ENCODE peak calls at places on chromosomes 1 and 21, in eight cellular contexts. L, W, O, Y, G, J, I and T are unnamed samples.

GRCh38 chr1:94716966-94717365 is 103.2 kb upstream of the SLC44A3 start:
- DNase-seq in L (no peak), W (no peak), O (no peak), Y (no peak), G (no peak), J (no peak), I (no peak), T (no peak)

GRCh38 chr21:34913786-34914185 is 135.3 kb downstream of the RUNX1 start:
- DNase-seq in L (no peak), W (no peak), O (no peak), Y (no peak), G (peak), J (no peak), I (no peak), T (no peak)

GRCh38 chr1:221709854-221710253 is 32.0 kb downstream of the DUSP10 start:
- DNase-seq in L (no peak), W (no peak), O (no peak), Y (no peak), G (no peak), J (no peak), I (no peak), T (no peak)

GRCh38 chr1:87274851-87275250 is 53.8 kb upstream of the LMO4 start:
- DNase-seq in L (no peak), W (no peak), O (no peak), Y (no peak), G (no peak), J (no peak), I (no peak), T (no peak)

GRCh38 chr1:200336111-200336845 is 73.6 kb downstream of the ZNF281 start:
- DNase-seq in L (no peak), W (no peak), O (no peak), Y (no peak), G (no peak), J (no peak), I (no peak), T (no peak)

GRCh38 chr1:83029050-83029449 is 969.9 kb downstream of the TTLL7 start:
- DNase-seq in L (no peak), W (no peak), O (no peak), Y (no peak), G (no peak), J (no peak), I (no peak), T (no peak)

GRCh38 chr1:222843434-222844107 is 28.7 kb downstream of the DISP1 start:
- DNase-seq in L (no peak), W (no peak), O (no peak), Y (no peak), G (no peak), J (no peak), I (no peak), T (no peak)

GRCh38 chr1:98792123-98792522 is 130.6 kb downstream of the SNX7 start:
- DNase-seq in L (no peak), W (no peak), O (no peak), Y (no peak), G (peak), J (no peak), I (no peak), T (no peak)

GRCh38 chr1:19708558-19708957 is 43.9 kb downstream of the HTR6 start:
- DNase-seq in L (no peak), W (no peak), O (no peak), Y (no peak), G (no peak), J (no peak), I (no peak), T (no peak)

GRCh38 chr1:111908222-111908621 is 81.2 kb downstream of the KCND3 start:
- DNase-seq in L (no peak), W (no peak), O (no peak), Y (no peak), G (no peak), J (no peak), I (no peak), T (no peak)

GRCh38 chr1:178098262-178098661 is 4.4 kb downstream of the RASAL2 start:
- DNase-seq in L (no peak), W (no peak), O (no peak), Y (no peak), G (peak), J (no peak), I (no peak), T (no peak)

GRCh38 chr1:166378805-166379204 is 212.0 kb upstream of the FAM78B start:
- DNase-seq in L (no peak), W (no peak), O (no peak), Y (no peak), G (no peak), J (no peak), I (no peak), T (no peak)

GRCh38 chr1:31861346-31861745 is 45.5 kb upstream of the SPOCD1 start:
- DNase-seq in L (no peak), W (no peak), O (no peak), Y (no peak), G (no peak), J (no peak), I (no peak), T (no peak)

GRCh38 chr1:959730-960039 is 629 bp upstream of the NOC2L start:
- DNase-seq in L (no peak), W (no peak), O (no peak), Y (no peak), G (no peak), J (no peak), I (no peak), T (no peak)

GRCh38 chr1:240467895-240468294 is 144.1 kb downstream of the GREM2 start:
- DNase-seq in L (no peak), W (no peak), O (no peak), Y (no peak), G (no peak), J (no peak), I (no peak), T (no peak)

GRCh38 chr1:39491146-39491921 is at the start of gene BMP8A:
- DNase-seq in L (peak), W (no peak), O (peak), Y (peak), G (no peak), J (peak), I (peak), T (no peak)

GRCh38 chr1:245086389-245086969 is 68.3 kb upstream of the KIF26B start:
- DNase-seq in L (no peak), W (no peak), O (no peak), Y (no peak), G (peak), J (no peak), I (no peak), T (no peak)

GRCh38 chr1:41838266-41838665 is 80.5 kb downstream of the HIVEP3 start:
- DNase-seq in L (no peak), W (no peak), O (no peak), Y (no peak), G (no peak), J (no peak), I (no peak), T (no peak)

GRCh38 chr1:111850124-111850523 is 94.4 kb downstream of the DDX20 start:
- DNase-seq in L (no peak), W (no peak), O (no peak), Y (no peak), G (no peak), J (no peak), I (no peak), T (no peak)

GRCh38 chr1:115266729-115267421 is 71.2 kb downstream of the NGF start:
- DNase-seq in L (no peak), W (no peak), O (no peak), Y (no peak), G (no peak), J (no peak), I (no peak), T (no peak)

GRCh38 chr1:196717868-196718267 is 56.8 kb upstream of the CFHR3 start:
- DNase-seq in L (no peak), W (no peak), O (no peak), Y (no peak), G (no peak), J (no peak), I (no peak), T (no peak)

GRCh38 chr1:10823000-10823401 is 26.6 kb upstream of the CASZ1 start:
- DNase-seq in L (no peak), W (no peak), O (peak), Y (no peak), G (peak), J (no peak), I (no peak), T (no peak)

GRCh38 chr1:234083460-234083859 is 179.0 kb downstream of the SLC35F3 start:
- DNase-seq in L (no peak), W (no peak), O (no peak), Y (no peak), G (no peak), J (no peak), I (no peak), T (no peak)

GRCh38 chr1:1083181-1084027 is 9.3 kb upstream of the RNF223 start:
- DNase-seq in L (no peak), W (no peak), O (peak), Y (peak), G (no peak), J (no peak), I (peak), T (no peak)

GRCh38 chr1:6497215-6497866 is 5.9 kb upstream of the PLEKHG5 start:
- DNase-seq in L (peak), W (no peak), O (peak), Y (peak), G (peak), J (peak), I (no peak), T (no peak)

GRCh38 chr1:7490576-7490975 is 280.5 kb upstream of the VAMP3 start:
- DNase-seq in L (no peak), W (no peak), O (no peak), Y (no peak), G (no peak), J (no peak), I (no peak), T (no peak)

GRCh38 chr1:213050745-213051126 is 305 bp upstream of the RPS6KC1 start:
- DNase-seq in L (no peak), W (no peak), O (no peak), Y (no peak), G (no peak), J (no peak), I (no peak), T (no peak)

GRCh38 chr1:181391297-181391905 is 91.9 kb upstream of the CACNA1E start:
- DNase-seq in L (no peak), W (no peak), O (no peak), Y (no peak), G (no peak), J (no peak), I (no peak), T (no peak)

GRCh38 chr1:228163004-228163753 is 2.4 kb upstream of the IBA57 start:
- DNase-seq in L (no peak), W (no peak), O (peak), Y (peak), G (no peak), J (no peak), I (no peak), T (no peak)

GRCh38 chr1:245908543-245908942 is 598.5 kb downstream of the SMYD3 start:
- DNase-seq in L (no peak), W (no peak), O (no peak), Y (no peak), G (no peak), J (no peak), I (no peak), T (no peak)

GRCh38 chr1:202578001-202578500 is 132.2 kb downstream of the SYT2 start:
- DNase-seq in L (no peak), W (no peak), O (no peak), Y (no peak), G (peak), J (no peak), I (no peak), T (no peak)

GRCh38 chr1:76867342-76868130 is at the start of gene ST6GALNAC5:
- DNase-seq in L (no peak), W (no peak), O (no peak), Y (no peak), G (peak), J (peak), I (peak), T (no peak)

GRCh38 chr1:235067396-235068154 is 61.1 kb downstream of the TOMM20 start:
- DNase-seq in L (peak), W (no peak), O (peak), Y (peak), G (peak), J (peak), I (peak), T (peak)

GRCh38 chr1:23745515-23745914 is 2.2 kb downstream of the ELOA start:
- DNase-seq in L (peak), W (no peak), O (no peak), Y (no peak), G (peak), J (no peak), I (no peak), T (no peak)

GRCh38 chr1:23726669-23727068 is 16.6 kb upstream of the ELOA start:
- DNase-seq in L (no peak), W (no peak), O (no peak), Y (no peak), G (no peak), J (no peak), I (no peak), T (no peak)

GRCh38 chr1:156276532-156276931 is 6.1 kb downstream of the SMG5 start:
- DNase-seq in L (no peak), W (peak), O (no peak), Y (no peak), G (peak), J (no peak), I (no peak), T (no peak)

GRCh38 chr1:180693564-180694244 is 61.9 kb downstream of the XPR1 start:
- DNase-seq in L (no peak), W (no peak), O (no peak), Y (no peak), G (no peak), J (no peak), I (no peak), T (no peak)

GRCh38 chr1:160821627-160822026 is 25.7 kb downstream of the LY9 start:
- DNase-seq in L (no peak), W (no peak), O (no peak), Y (no peak), G (no peak), J (no peak), I (no peak), T (no peak)

GRCh38 chr1:41728403-41729202 is 190.1 kb downstream of the HIVEP3 start:
- DNase-seq in L (no peak), W (no peak), O (no peak), Y (peak), G (no peak), J (no peak), I (no peak), T (no peak)

GRCh38 chr1:43572084-43572483 is 41.4 kb downstream of the PTPRF start:
- DNase-seq in L (no peak), W (no peak), O (no peak), Y (no peak), G (no peak), J (no peak), I (no peak), T (no peak)
- H3K27ac ChIP-seq in L (no peak), W (no peak), O (no peak), Y (no peak), G (no peak), J (no peak), I (no peak), T (no peak)

DNA sequence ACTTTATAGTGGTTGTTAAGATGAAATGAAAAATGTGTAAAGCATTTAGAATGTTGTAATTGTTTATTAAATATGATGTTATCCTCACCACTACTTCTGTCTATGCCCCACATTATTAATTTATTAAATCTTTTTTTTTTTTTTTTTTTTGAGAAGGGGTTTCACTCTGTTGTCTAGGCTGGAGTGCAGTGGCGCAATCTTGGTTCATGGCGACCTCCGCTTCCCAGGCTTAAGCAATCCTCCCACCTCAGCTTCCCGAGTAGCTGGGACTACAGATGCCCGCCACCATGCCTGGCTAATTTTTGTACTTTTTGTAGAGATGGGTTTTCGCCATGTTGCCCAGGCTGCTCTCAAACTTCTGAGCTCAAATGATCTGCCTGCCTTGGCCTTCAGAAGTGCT is 7.5 kb downstream of the KCNA10 start:
- DNase-seq in L (no peak), W (no peak), O (no peak), Y (no peak), G (no peak), J (no peak), I (no peak), T (no peak)
- H3K27ac ChIP-seq in L (no peak), W (no peak), O (no peak), Y (no peak), G (no peak), J (no peak), I (no peak), T (no peak)

GRCh38 chr1:29837306-29837646 is 601.0 kb downstream of the PTPRU start:
- DNase-seq in L (no peak), W (no peak), O (no peak), Y (no peak), G (no peak), J (no peak), I (no peak), T (no peak)
- H3K27ac ChIP-seq in L (no peak), W (no peak), O (no peak), Y (no peak), G (no peak), J (no peak), I (no peak), T (no peak)

GRCh38 chr1:220046052-220046930 is at the start of gene EPRS1:
- DNase-seq in L (peak), W (peak), O (peak), Y (peak), G (peak), J (peak), I (peak), T (peak)
- H3K27ac ChIP-seq in L (peak), W (peak), O (peak), Y (peak), G (peak), J (peak), I (no peak), T (peak)

DNA sequence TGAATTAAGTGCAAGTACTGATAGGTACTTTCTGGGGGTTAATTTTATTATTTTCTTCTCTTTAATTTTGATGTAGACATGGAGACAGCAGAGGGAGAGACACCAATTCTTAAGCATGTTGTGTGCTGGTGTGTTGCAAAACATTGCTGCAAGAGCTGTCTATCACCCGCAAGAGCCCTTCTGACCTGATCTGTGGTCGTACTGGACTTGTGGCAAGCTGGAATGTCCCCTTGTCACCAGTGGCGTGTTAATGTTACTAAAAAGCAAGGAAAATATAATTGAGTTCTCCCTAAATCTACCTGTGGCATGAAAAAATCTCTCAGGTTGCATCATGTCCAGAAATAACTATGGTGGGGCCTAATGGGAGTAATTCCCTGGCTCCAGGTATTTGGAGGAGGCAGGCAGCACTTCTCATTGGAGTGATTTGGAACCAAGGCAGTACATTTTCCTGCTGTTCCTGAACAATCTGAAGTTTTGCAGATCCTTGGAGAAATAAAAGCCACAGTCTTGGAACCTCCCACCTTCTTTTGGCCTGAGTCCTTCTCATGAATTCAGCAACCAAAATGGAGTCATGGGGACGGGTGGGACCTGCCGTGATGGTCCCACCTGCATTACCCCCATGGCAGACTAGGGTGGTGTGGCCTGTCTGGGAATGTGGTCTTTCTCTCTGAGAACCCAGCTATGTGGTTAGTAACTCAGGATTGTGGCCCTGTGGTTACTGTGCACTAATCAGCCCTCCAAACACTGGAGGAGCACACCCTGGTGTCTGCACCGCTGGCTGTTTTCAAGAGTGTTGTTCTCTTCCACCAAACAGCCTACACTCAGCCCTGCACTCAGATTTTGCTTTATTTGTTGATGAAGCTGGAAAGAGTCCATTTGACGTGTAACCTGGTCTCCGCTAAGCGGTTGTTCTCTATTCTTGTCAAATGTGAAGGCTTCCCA is 57.4 kb downstream of the GALNT2 start:
- DNase-seq in L (no peak), W (no peak), O (no peak), Y (no peak), G (peak), J (no peak), I (no peak), T (no peak)
- H3K27ac ChIP-seq in L (peak), W (no peak), O (peak), Y (no peak), G (no peak), J (no peak), I (no peak), T (no peak)

DNA sequence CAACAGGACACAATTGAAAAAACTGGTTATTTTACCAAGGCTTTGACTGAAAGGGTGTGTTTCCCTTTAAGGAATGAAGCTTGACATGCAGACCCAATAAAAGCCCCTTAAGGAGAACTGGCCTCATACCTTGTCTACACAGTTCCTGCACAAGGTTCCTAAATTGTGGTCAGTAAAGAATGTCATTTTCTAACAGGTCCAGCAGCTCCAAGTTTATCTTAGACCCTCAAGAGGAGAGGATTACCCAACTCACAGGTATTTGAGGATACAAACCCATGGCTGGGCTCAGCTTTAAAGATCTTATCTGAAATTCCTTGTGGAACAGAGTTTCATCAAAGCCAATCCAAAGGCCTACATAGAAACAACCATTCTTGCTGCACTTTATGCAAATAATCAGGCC is 31.4 kb upstream of the CBR3 start:
- DNase-seq in L (no peak), W (no peak), O (no peak), Y (no peak), G (no peak), J (no peak), I (no peak), T (no peak)
- H3K27ac ChIP-seq in L (no peak), W (no peak), O (no peak), Y (no peak), G (no peak), J (no peak), I (no peak), T (peak)

GRCh38 chr1:80249699-80250098 is 1243.2 kb upstream of the ADGRL4 start:
- DNase-seq in L (no peak), W (no peak), O (no peak), Y (no peak), G (no peak), J (no peak), I (no peak), T (no peak)

GRCh38 chr1:80248886-80249285 is 1242.4 kb upstream of the ADGRL4 start:
- DNase-seq in L (no peak), W (no peak), O (no peak), Y (no peak), G (peak), J (no peak), I (no peak), T (no peak)

GRCh38 chr1:80250573-80251168 is 1244.1 kb upstream of the ADGRL4 start:
- DNase-seq in L (no peak), W (no peak), O (no peak), Y (no peak), G (peak), J (no peak), I (no peak), T (no peak)

GRCh38 chr1:80245813-80246212 is 1239.3 kb upstream of the ADGRL4 start:
- DNase-seq in L (no peak), W (no peak), O (no peak), Y (no peak), G (no peak), J (no peak), I (no peak), T (no peak)

GRCh38 chr1:80251591-80251990 is 1245.1 kb upstream of the ADGRL4 start:
- DNase-seq in L (no peak), W (no peak), O (no peak), Y (no peak), G (peak), J (no peak), I (no peak), T (no peak)
- H3K27ac ChIP-seq in L (no peak), W (no peak), O (no peak), Y (no peak), G (no peak), J (no peak), I (no peak), T (no peak)